ENCODE peak calls at places on chromosomes 13 and 19, in nine cellular contexts. C is IMR-90; V is lower lobe of right lung; H is testis; D is CD8-positive, alpha-beta T cell; G is uterus; Y is small intestine; Z is cardiac muscle cell; S is brain microvascular endothelial cell. M is an unnamed sample.

GRCh38 chr19:47109541-47110375 is 3.8 kb downstream of the ZC3H4 start:
- DNase-seq in C (peak), V (no peak), H (no peak), D (peak), G (peak), Y (peak), Z (peak), S (peak), M (peak)

GRCh38 chr19:5480427-5480836 is 25.2 kb downstream of the ZNRF4 start:
- DNase-seq in C (no peak), V (no peak), H (no peak), D (peak), G (no peak), Y (peak), Z (peak), S (no peak), M (no peak)

GRCh38 chr19:41860419-41861097 is 503 bp downstream of the RPS19 start:
- DNase-seq in C (no peak), V (peak), H (no peak), D (no peak), G (no peak), Y (no peak), Z (peak), S (no peak), M (no peak)

GRCh38 chr13:59111711-59112110 is 1052.0 kb downstream of the DIAPH3 start:
- DNase-seq in C (peak), V (no peak), H (no peak), D (no peak), G (no peak), Y (no peak), Z (peak), S (peak), M (no peak)

GRCh38 chr19:54434112-54434861 is 14.7 kb upstream of the LENG8 start:
- DNase-seq in C (no peak), V (no peak), H (no peak), D (no peak), G (no peak), Y (no peak), Z (no peak), S (no peak), M (no peak)

GRCh38 chr13:91398413-91399188 is at the start of gene GPC5:
- DNase-seq in C (peak), V (peak), H (peak), D (peak), G (peak), Y (peak), Z (peak), S (peak), M (peak)

GRCh38 chr13:43830481-43830873 is 43.7 kb upstream of the ENOX1 start:
- DNase-seq in C (peak), V (no peak), H (no peak), D (no peak), G (no peak), Y (no peak), Z (peak), S (peak), M (no peak)

GRCh38 chr13:92187378-92187989 is 789.1 kb downstream of the GPC5 start:
- DNase-seq in C (peak), V (no peak), H (peak), D (no peak), G (no peak), Y (peak), Z (peak), S (peak), M (peak)

GRCh38 chr13:97371486-97372109 is 62.4 kb upstream of the RAP2A start:
- DNase-seq in C (no peak), V (no peak), H (no peak), D (no peak), G (no peak), Y (no peak), Z (no peak), S (no peak), M (no peak)

GRCh38 chr19:18160792-18161690 is 8.1 kb downstream of the PIK3R2 start:
- DNase-seq in C (peak), V (peak), H (peak), D (peak), G (peak), Y (peak), Z (peak), S (no peak), M (peak)

GRCh38 chr13:113002206-113002821 is 33.3 kb downstream of the MCF2L start:
- DNase-seq in C (no peak), V (no peak), H (no peak), D (no peak), G (no peak), Y (peak), Z (no peak), S (no peak), M (no peak)

GRCh38 chr13:28654276-28654675 is 4.7 kb upstream of the POMP start:
- DNase-seq in C (peak), V (no peak), H (no peak), D (no peak), G (no peak), Y (no peak), Z (no peak), S (no peak), M (no peak)

GRCh38 chr13:49258097-49258796 is 10.5 kb downstream of the CDADC1 start:
- DNase-seq in C (no peak), V (no peak), H (no peak), D (no peak), G (no peak), Y (no peak), Z (no peak), S (no peak), M (peak)

GRCh38 chr13:113548171-113548641 is 36.3 kb upstream of the TFDP1 start:
- DNase-seq in C (no peak), V (peak), H (peak), D (no peak), G (peak), Y (no peak), Z (peak), S (no peak), M (no peak)

GRCh38 chr19:30580673-30581072 is 208.5 kb downstream of the ZNF536 start:
- DNase-seq in C (no peak), V (no peak), H (no peak), D (no peak), G (no peak), Y (no peak), Z (no peak), S (no peak), M (no peak)

GRCh38 chr13:30334663-30335386 is 27.5 kb upstream of the KATNAL1 start:
- DNase-seq in C (peak), V (no peak), H (peak), D (no peak), G (no peak), Y (peak), Z (peak), S (no peak), M (peak)

GRCh38 chr13:113758651-113759524 is at the start of gene TMEM255B:
- DNase-seq in C (peak), V (peak), H (peak), D (peak), G (peak), Y (peak), Z (peak), S (peak), M (peak)

GRCh38 chr19:48489608-48490216 is 20.5 kb downstream of the CYTH2 start:
- DNase-seq in C (peak), V (peak), H (peak), D (peak), G (peak), Y (peak), Z (peak), S (peak), M (peak)

GRCh38 chr19:1093811-1094553 is 1.2 kb downstream of the POLR2E start:
- DNase-seq in C (no peak), V (no peak), H (no peak), D (no peak), G (no peak), Y (no peak), Z (no peak), S (no peak), M (no peak)

GRCh38 chr19:30719189-30719990 is 347.2 kb downstream of the ZNF536 start:
- DNase-seq in C (no peak), V (peak), H (peak), D (no peak), G (peak), Y (peak), Z (peak), S (no peak), M (no peak)

GRCh38 chr13:96769874-96770273 is 224.4 kb downstream of the OXGR1 start:
- DNase-seq in C (no peak), V (no peak), H (no peak), D (no peak), G (no peak), Y (peak), Z (no peak), S (no peak), M (no peak)

GRCh38 chr19:18868380-18869230 is 27.4 kb downstream of the CERS1 start:
- DNase-seq in C (no peak), V (no peak), H (no peak), D (no peak), G (no peak), Y (no peak), Z (peak), S (no peak), M (no peak)

GRCh38 chr13:75258159-75258782 is 223.7 kb downstream of the TBC1D4 start:
- DNase-seq in C (peak), V (no peak), H (no peak), D (no peak), G (no peak), Y (peak), Z (peak), S (no peak), M (peak)

GRCh38 chr13:88472316-88472715 is 801.1 kb downstream of the SLITRK5 start:
- DNase-seq in C (no peak), V (no peak), H (no peak), D (no peak), G (no peak), Y (no peak), Z (no peak), S (no peak), M (no peak)

GRCh38 chr13:40197936-40198335 is 468.5 kb downstream of the FOXO1 start:
- DNase-seq in C (no peak), V (no peak), H (no peak), D (no peak), G (no peak), Y (no peak), Z (peak), S (no peak), M (no peak)

GRCh38 chr13:45695198-45695730 is 6.9 kb upstream of the CBY2 start:
- DNase-seq in C (no peak), V (no peak), H (no peak), D (no peak), G (no peak), Y (no peak), Z (peak), S (no peak), M (no peak)

GRCh38 chr13:102901615-102902305 is 55.9 kb downstream of the ERCC5 start:
- DNase-seq in C (peak), V (no peak), H (no peak), D (no peak), G (no peak), Y (no peak), Z (no peak), S (peak), M (no peak)

GRCh38 chr13:72505376-72505775 is 222.1 kb downstream of the MZT1 start:
- DNase-seq in C (no peak), V (no peak), H (no peak), D (no peak), G (no peak), Y (no peak), Z (no peak), S (no peak), M (no peak)

GRCh38 chr13:109123971-109124370 is 494.6 kb downstream of the MYO16 start:
- DNase-seq in C (no peak), V (no peak), H (no peak), D (no peak), G (no peak), Y (no peak), Z (no peak), S (no peak), M (no peak)

GRCh38 chr13:41590643-41591042 is 133.3 kb downstream of the RGCC start:
- DNase-seq in C (no peak), V (no peak), H (no peak), D (no peak), G (no peak), Y (no peak), Z (no peak), S (no peak), M (no peak)

GRCh38 chr19:33297401-33298145 is 4.8 kb downstream of the CEBPA start:
- DNase-seq in C (no peak), V (no peak), H (no peak), D (no peak), G (peak), Y (peak), Z (no peak), S (no peak), M (no peak)

GRCh38 chr19:11321206-11322126 is 18.0 kb downstream of the RAB3D start:
- DNase-seq in C (no peak), V (no peak), H (no peak), D (no peak), G (no peak), Y (no peak), Z (no peak), S (no peak), M (no peak)

GRCh38 chr19:15126511-15126910 is 19.3 kb downstream of the SYDE1 start:
- DNase-seq in C (no peak), V (no peak), H (no peak), D (no peak), G (no peak), Y (no peak), Z (peak), S (no peak), M (no peak)
- H3K27ac ChIP-seq in C (peak), V (no peak), H (no peak), D (no peak), G (no peak), Y (no peak), Z (peak), S (no peak), M (peak)

GRCh38 chr19:57558525-57558924 is 1.1 kb downstream of the ZNF550 start:
- DNase-seq in C (peak), V (no peak), H (no peak), D (peak), G (no peak), Y (no peak), Z (peak), S (peak), M (no peak)

GRCh38 chr19:57563547-57563946 is 3.9 kb upstream of the ZNF550 start:
- DNase-seq in C (no peak), V (no peak), H (no peak), D (peak), G (no peak), Y (no peak), Z (no peak), S (no peak), M (no peak)

GRCh38 chr19:57559404-57560025 is at the start of gene ZNF550:
- DNase-seq in C (peak), V (peak), H (peak), D (peak), G (peak), Y (peak), Z (peak), S (peak), M (peak)

GRCh38 chr19:57559008-57559403 is 657 bp downstream of the ZNF550 start:
- DNase-seq in C (no peak), V (peak), H (peak), D (peak), G (no peak), Y (peak), Z (peak), S (peak), M (no peak)

GRCh38 chr19:57560049-57560491 is 407 bp upstream of the ZNF550 start:
- DNase-seq in C (peak), V (peak), H (no peak), D (peak), G (peak), Y (no peak), Z (peak), S (peak), M (no peak)
- H3K27ac ChIP-seq in C (peak), V (peak), H (peak), D (peak), G (peak), Y (no peak), Z (no peak), S (peak), M (peak)

GRCh38 chr19:38843175-38843758 is 6.5 kb downstream of the HNRNPL start:
- DNase-seq in C (no peak), V (no peak), H (no peak), D (no peak), G (no peak), Y (no peak), Z (no peak), S (no peak), M (no peak)
- H3K27ac ChIP-seq in C (no peak), V (no peak), H (no peak), D (no peak), G (no peak), Y (no peak), Z (peak), S (no peak), M (peak)

GRCh38 chr19:6721113-6721474 is 644 bp upstream of the C3 start:
- DNase-seq in C (no peak), V (no peak), H (no peak), D (no peak), G (no peak), Y (no peak), Z (no peak), S (no peak), M (no peak)
- H3K27ac ChIP-seq in C (no peak), V (peak), H (no peak), D (no peak), G (peak), Y (no peak), Z (no peak), S (no peak), M (no peak)

DNA sequence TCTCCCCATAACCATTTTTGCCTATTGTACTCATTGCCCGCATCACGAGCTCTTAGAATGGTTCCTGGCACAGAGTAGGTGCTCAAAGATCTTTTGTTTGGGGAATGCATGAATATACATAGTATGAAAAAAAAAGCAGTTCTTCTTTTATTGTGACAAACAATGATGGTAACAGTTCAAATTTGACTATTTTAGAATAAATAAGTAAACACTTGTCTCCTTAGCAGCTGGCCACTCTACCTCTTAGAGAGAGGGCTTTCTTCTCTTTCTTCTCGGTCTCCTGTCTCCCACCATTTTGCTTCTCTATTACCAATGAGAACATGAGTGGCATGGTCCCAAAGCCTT is 652 bp upstream of the SLAIN1 start:
- DNase-seq in C (no peak), V (no peak), H (no peak), D (no peak), G (no peak), Y (no peak), Z (no peak), S (no peak), M (no peak)
- H3K27ac ChIP-seq in C (no peak), V (peak), H (peak), D (peak), G (peak), Y (no peak), Z (no peak), S (no peak), M (peak)

DNA sequence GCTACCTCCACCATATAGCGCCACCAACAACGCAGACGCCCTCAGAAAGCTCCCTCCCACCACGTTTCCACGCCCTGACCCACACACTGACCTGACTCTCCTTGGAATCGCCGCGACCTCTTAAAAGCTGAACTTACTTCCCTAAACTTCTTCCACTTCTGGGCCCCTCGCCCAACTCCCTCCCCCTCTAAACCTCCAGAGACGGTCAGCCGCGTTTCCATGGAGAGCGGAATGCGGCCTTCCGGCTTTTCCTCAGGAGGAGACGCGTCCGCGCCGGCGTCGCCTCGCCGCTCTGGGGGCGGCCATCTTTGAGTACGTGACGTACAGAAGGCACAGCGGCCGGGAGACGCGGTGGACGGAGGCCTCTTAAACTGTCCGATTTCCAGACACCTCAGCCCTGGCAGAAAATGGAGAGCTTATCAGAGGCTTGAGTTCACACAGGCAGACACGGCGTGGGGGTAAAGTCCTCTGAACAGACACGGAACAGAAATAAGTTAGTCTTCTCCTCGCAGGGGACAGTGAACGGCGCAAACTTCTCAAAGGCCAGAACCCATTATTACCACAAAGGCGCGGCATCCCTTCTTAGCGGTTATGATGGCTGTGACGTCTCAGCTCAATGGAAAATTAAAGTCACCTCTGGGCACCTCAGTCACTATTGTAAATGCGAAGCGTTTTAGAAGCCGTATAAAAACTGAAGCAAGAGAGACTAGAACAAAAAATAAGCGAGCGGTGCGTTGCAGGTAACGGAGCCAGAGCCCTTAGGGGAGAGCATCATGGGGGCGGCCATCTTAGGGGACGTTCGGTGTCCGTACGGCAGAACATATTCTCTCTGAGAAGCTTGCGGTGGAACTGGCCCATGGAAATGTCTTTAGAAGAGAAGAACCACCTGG is at the start of gene ZNF432:
- DNase-seq in C (peak), V (peak), H (peak), D (peak), G (peak), Y (peak), Z (peak), S (peak), M (peak)
- H3K27ac ChIP-seq in C (peak), V (peak), H (peak), D (peak), G (peak), Y (peak), Z (peak), S (peak), M (peak)

DNA sequence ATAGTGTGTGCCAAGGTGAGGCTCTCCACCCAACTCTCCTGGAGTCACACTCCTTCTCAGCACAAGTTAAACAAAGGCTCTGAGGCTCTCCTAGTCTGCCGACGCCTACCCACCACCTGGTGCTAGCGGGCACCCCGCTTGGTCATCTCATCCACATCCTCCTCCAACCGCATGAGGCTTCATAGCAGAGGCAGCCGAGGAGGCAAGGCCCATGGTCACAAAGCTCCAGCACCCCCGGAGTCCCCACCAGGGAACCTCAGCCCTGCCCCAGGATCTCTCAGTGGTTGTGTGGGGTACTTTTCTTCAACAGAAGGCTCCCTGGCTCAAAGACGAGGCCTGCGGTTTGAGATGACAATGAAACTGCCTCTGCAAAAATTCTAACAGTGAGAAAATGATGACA is 43.0 kb downstream of the STK24 start:
- DNase-seq in C (no peak), V (no peak), H (no peak), D (no peak), G (no peak), Y (no peak), Z (no peak), S (no peak), M (no peak)
- H3K27ac ChIP-seq in C (no peak), V (no peak), H (no peak), D (no peak), G (no peak), Y (no peak), Z (no peak), S (no peak), M (no peak)

M was measured in CD4-positive, CD25-positive, alpha-beta regulatory T cell.